ENCODE peak calls at places on chromosomes 3 and 15, in five cellular contexts. One of them, this sample, is unnamed.

GRCh38 chr15:66743703-66744536 is 41.9 kb downstream of the SMAD6 start:
- DNase-seq in fibroblast of lung: no peak
- DNase-seq in lower lobe of right lung: no peak
- DNase-seq in astrocyte: no peak
- DNase-seq in tibial artery: no peak
- DNase-seq in this sample: no peak

GRCh38 chr3:124234852-124235252 is 242.9 kb upstream of the ROPN1 start:
- DNase-seq in fibroblast of lung: no peak
- DNase-seq in lower lobe of right lung: no peak
- DNase-seq in astrocyte: no peak
- DNase-seq in tibial artery: no peak
- DNase-seq in this sample: no peak

GRCh38 chr3:76991165-76991564 is 48.7 kb upstream of the ROBO2 start:
- DNase-seq in fibroblast of lung: no peak
- DNase-seq in lower lobe of right lung: no peak
- DNase-seq in astrocyte: no peak
- DNase-seq in tibial artery: no peak
- DNase-seq in this sample: no peak

GRCh38 chr3:130263708-130264107 is 81.8 kb upstream of the COL6A5 start:
- DNase-seq in fibroblast of lung: no peak
- DNase-seq in lower lobe of right lung: no peak
- DNase-seq in astrocyte: no peak
- DNase-seq in tibial artery: no peak
- DNase-seq in this sample: no peak

GRCh38 chr3:193882091-193882490 is 253.9 kb upstream of the HES1 start:
- DNase-seq in fibroblast of lung: no peak
- DNase-seq in lower lobe of right lung: no peak
- DNase-seq in astrocyte: no peak
- DNase-seq in tibial artery: no peak
- DNase-seq in this sample: no peak

GRCh38 chr3:111545349-111545748 is 3.4 kb downstream of the CD96 start:
- DNase-seq in fibroblast of lung: no peak
- DNase-seq in lower lobe of right lung: no peak
- DNase-seq in astrocyte: no peak
- DNase-seq in tibial artery: no peak
- DNase-seq in this sample: no peak

GRCh38 chr3:35932995-35933394 is 293.7 kb downstream of the ARPP21 start:
- DNase-seq in fibroblast of lung: peak; percentile 92
- DNase-seq in lower lobe of right lung: no peak
- DNase-seq in astrocyte: peak; percentile 92
- DNase-seq in tibial artery: no peak
- DNase-seq in this sample: peak; percentile 63

GRCh38 chr15:33730815-33731214 is 237.5 kb upstream of the CHRM5 start:
- DNase-seq in fibroblast of lung: no peak
- DNase-seq in lower lobe of right lung: no peak
- DNase-seq in astrocyte: no peak
- DNase-seq in tibial artery: no peak
- DNase-seq in this sample: no peak

GRCh38 chr15:98071786-98072185 is 111.3 kb downstream of the ARRDC4 start:
- DNase-seq in fibroblast of lung: no peak
- DNase-seq in lower lobe of right lung: no peak
- DNase-seq in astrocyte: no peak
- DNase-seq in tibial artery: no peak
- DNase-seq in this sample: no peak

GRCh38 chr15:96053039-96054021 is 277.2 kb upstream of the NR2F2 start:
- DNase-seq in fibroblast of lung: peak; percentile 38
- DNase-seq in lower lobe of right lung: peak; percentile 70
- DNase-seq in astrocyte: peak; percentile 4
- DNase-seq in tibial artery: no peak
- DNase-seq in this sample: peak; percentile 53

GRCh38 chr3:10515884-10516495 is 10.6 kb upstream of the ATP2B2 start:
- DNase-seq in fibroblast of lung: no peak
- DNase-seq in lower lobe of right lung: no peak
- DNase-seq in astrocyte: no peak
- DNase-seq in tibial artery: peak; percentile 60
- DNase-seq in this sample: no peak

GRCh38 chr3:66778107-66778506 is 220.0 kb upstream of the KBTBD8 start:
- DNase-seq in fibroblast of lung: no peak
- DNase-seq in lower lobe of right lung: no peak
- DNase-seq in astrocyte: no peak
- DNase-seq in tibial artery: no peak
- DNase-seq in this sample: no peak

GRCh38 chr15:89492934-89493631 is 3.3 kb downstream of the RHCG start:
- DNase-seq in fibroblast of lung: no peak
- DNase-seq in lower lobe of right lung: no peak
- DNase-seq in astrocyte: no peak
- DNase-seq in tibial artery: peak; percentile 58
- DNase-seq in this sample: no peak

GRCh38 chr3:120615863-120616599 is 19.9 kb downstream of the NDUFB4 start:
- DNase-seq in fibroblast of lung: peak; percentile 85
- DNase-seq in lower lobe of right lung: no peak
- DNase-seq in astrocyte: peak; percentile 79
- DNase-seq in tibial artery: peak; percentile 76
- DNase-seq in this sample: peak; percentile 88

GRCh38 chr3:122406198-122406597 is 9.7 kb downstream of the WDR5B start:
- DNase-seq in fibroblast of lung: no peak
- DNase-seq in lower lobe of right lung: no peak
- DNase-seq in astrocyte: no peak
- DNase-seq in tibial artery: no peak
- DNase-seq in this sample: no peak

GRCh38 chr3:135047061-135047460 is 252.0 kb downstream of the EPHB1 start:
- DNase-seq in fibroblast of lung: no peak
- DNase-seq in lower lobe of right lung: no peak
- DNase-seq in astrocyte: no peak
- DNase-seq in tibial artery: no peak
- DNase-seq in this sample: no peak
- H3K4me1 ChIP-seq in fibroblast of lung: no peaks in the 10 kb centered on the region
- H3K4me1 ChIP-seq in lower lobe of right lung: no peaks in the 10 kb centered on the region
- H3K4me1 ChIP-seq in astrocyte: no peaks in the 10 kb centered on the region
- H3K4me1 ChIP-seq in tibial artery: no peaks in the 10 kb centered on the region
- H3K4me1 ChIP-seq in this sample: no peaks in the 10 kb centered on the region

GRCh38 chr3:107421881-107422280 is 44.6 kb downstream of the CCDC54 start:
- DNase-seq in fibroblast of lung: no peak
- DNase-seq in lower lobe of right lung: no peak
- DNase-seq in astrocyte: no peak
- DNase-seq in tibial artery: no peak
- DNase-seq in this sample: no peak

GRCh38 chr3:107425033-107425432 is 47.8 kb downstream of the CCDC54 start:
- DNase-seq in fibroblast of lung: no peak
- DNase-seq in lower lobe of right lung: no peak
- DNase-seq in astrocyte: no peak
- DNase-seq in tibial artery: no peak
- DNase-seq in this sample: no peak

GRCh38 chr3:107416886-107417285 is 39.6 kb downstream of the CCDC54 start:
- DNase-seq in fibroblast of lung: peak; percentile 35
- DNase-seq in lower lobe of right lung: no peak
- DNase-seq in astrocyte: peak; percentile 25
- DNase-seq in tibial artery: no peak
- DNase-seq in this sample: no peak

GRCh38 chr3:107426223-107426622 is 49.0 kb downstream of the CCDC54 start:
- DNase-seq in fibroblast of lung: no peak
- DNase-seq in lower lobe of right lung: no peak
- DNase-seq in astrocyte: no peak
- DNase-seq in tibial artery: no peak
- DNase-seq in this sample: no peak

GRCh38 chr3:107421170-107421792 is 44.0 kb downstream of the CCDC54 start:
- DNase-seq in fibroblast of lung: peak; percentile 63
- DNase-seq in lower lobe of right lung: no peak
- DNase-seq in astrocyte: peak; percentile 49
- DNase-seq in tibial artery: no peak
- DNase-seq in this sample: peak; percentile 77
- H3K27ac ChIP-seq in fibroblast of lung: no peak overlapping the region
- H3K27ac ChIP-seq in lower lobe of right lung: no peak overlapping the region
- H3K27ac ChIP-seq in astrocyte: no peak overlapping the region
- H3K27ac ChIP-seq in tibial artery: no peak overlapping the region
- H3K27ac ChIP-seq in this sample: no peak overlapping the region

GRCh38 chr3:134542287-134542686 is 56.4 kb downstream of the CEP63 start:
- DNase-seq in fibroblast of lung: no peak
- DNase-seq in lower lobe of right lung: no peak
- DNase-seq in astrocyte: no peak
- DNase-seq in tibial artery: no peak
- DNase-seq in this sample: no peak

GRCh38 chr3:134533493-134533892 is 47.6 kb downstream of the CEP63 start:
- DNase-seq in fibroblast of lung: no peak
- DNase-seq in lower lobe of right lung: no peak
- DNase-seq in astrocyte: no peak
- DNase-seq in tibial artery: no peak
- DNase-seq in this sample: no peak

GRCh38 chr3:134535186-134535974 is 49.5 kb downstream of the CEP63 start:
- DNase-seq in fibroblast of lung: peak; percentile 60
- DNase-seq in lower lobe of right lung: no peak
- DNase-seq in astrocyte: peak; percentile 46
- DNase-seq in tibial artery: no peak
- DNase-seq in this sample: no peak

GRCh38 chr3:134536760-134537159 is 50.9 kb downstream of the CEP63 start:
- DNase-seq in fibroblast of lung: no peak
- DNase-seq in lower lobe of right lung: no peak
- DNase-seq in astrocyte: no peak
- DNase-seq in tibial artery: no peak
- DNase-seq in this sample: no peak
- TF ChIP-seq CTCF in fibroblast of lung: no peak
- TF ChIP-seq CTCF in lower lobe of right lung: no peak
- TF ChIP-seq CTCF in astrocyte: no peak
- TF ChIP-seq CTCF in tibial artery: no peak
- TF ChIP-seq CTCF in this sample: no peak

GRCh38 chr15:90565866-90566265 is 36.1 kb downstream of the CRTC3 start:
- DNase-seq in fibroblast of lung: no peak
- DNase-seq in lower lobe of right lung: no peak
- DNase-seq in astrocyte: no peak
- DNase-seq in tibial artery: no peak
- DNase-seq in this sample: no peak
- H3K4me1 ChIP-seq in fibroblast of lung: peaks cover 6% of the 10 kb centered on the region
- H3K4me1 ChIP-seq in lower lobe of right lung: peaks cover 93% of the 10 kb centered on the region
- H3K4me1 ChIP-seq in astrocyte: peaks cover under 1% of the 10 kb centered on the region
- H3K4me1 ChIP-seq in tibial artery: peaks cover 42% of the 10 kb centered on the region
- H3K4me1 ChIP-seq in this sample: peaks cover 13% of the 10 kb centered on the region

This sample was measured in A673.